ENCODE peak calls at places on chromosomes 13 and 19, in six cellular contexts. H is heart left ventricle, L is breast epithelium, T is IMR-90, I is cardiac fibroblast, Q is adrenal gland. D is an unnamed sample.

GRCh38 chr19:5507056-5507624 is 51.9 kb downstream of the ZNRF4 start:
- DNase-seq in Q (no peak), H (no peak), I (no peak), T (no peak), L (no peak), D (no peak)

GRCh38 chr13:77337159-77337558 is 10.3 kb upstream of the MYCBP2 start:
- DNase-seq in I (no peak), L (no peak), T (no peak), H (no peak), Q (no peak), D (no peak)

GRCh38 chr13:30607908-30608307 is 9.8 kb upstream of the USPL1 start:
- DNase-seq in Q (no peak), T (no peak), L (no peak), H (no peak), I (peak), D (no peak)

GRCh38 chr13:89627991-89628390 is 1719.5 kb upstream of the MIR17HG start:
- DNase-seq in L (no peak), H (no peak), Q (peak), T (no peak), I (peak), D (no peak)

GRCh38 chr19:27735314-27735713 is 1477.6 kb downstream of the UQCRFS1 start:
- DNase-seq in Q (no peak), L (no peak), I (no peak), H (no peak), T (no peak), D (no peak)

GRCh38 chr13:109789262-109789661 is 2.9 kb upstream of the IRS2 start:
- DNase-seq in T (no peak), H (no peak), I (no peak), L (no peak), Q (peak), D (no peak)

GRCh38 chr13:78339927-78340326 is 263.4 kb downstream of the POU4F1 start:
- DNase-seq in Q (no peak), I (no peak), T (no peak), H (no peak), L (no peak), D (no peak)

GRCh38 chr13:77055158-77055557 is 28.2 kb upstream of the FBXL3 start:
- DNase-seq in Q (no peak), I (no peak), H (no peak), L (no peak), T (no peak), D (no peak)

GRCh38 chr19:58382997-58383603 is 2.3 kb upstream of the ZNF837 start:
- DNase-seq in I (no peak), H (no peak), Q (no peak), L (no peak), T (no peak), D (no peak)

GRCh38 chr13:39688699-39689405 is 33.4 kb downstream of the COG6 start:
- DNase-seq in L (no peak), I (peak), Q (no peak), T (peak), H (no peak), D (no peak)

GRCh38 chr13:51339952-51340732 is 651 bp downstream of the SERPINE3 start:
- DNase-seq in Q (no peak), I (peak), H (no peak), L (no peak), T (peak), D (no peak)

DNA sequence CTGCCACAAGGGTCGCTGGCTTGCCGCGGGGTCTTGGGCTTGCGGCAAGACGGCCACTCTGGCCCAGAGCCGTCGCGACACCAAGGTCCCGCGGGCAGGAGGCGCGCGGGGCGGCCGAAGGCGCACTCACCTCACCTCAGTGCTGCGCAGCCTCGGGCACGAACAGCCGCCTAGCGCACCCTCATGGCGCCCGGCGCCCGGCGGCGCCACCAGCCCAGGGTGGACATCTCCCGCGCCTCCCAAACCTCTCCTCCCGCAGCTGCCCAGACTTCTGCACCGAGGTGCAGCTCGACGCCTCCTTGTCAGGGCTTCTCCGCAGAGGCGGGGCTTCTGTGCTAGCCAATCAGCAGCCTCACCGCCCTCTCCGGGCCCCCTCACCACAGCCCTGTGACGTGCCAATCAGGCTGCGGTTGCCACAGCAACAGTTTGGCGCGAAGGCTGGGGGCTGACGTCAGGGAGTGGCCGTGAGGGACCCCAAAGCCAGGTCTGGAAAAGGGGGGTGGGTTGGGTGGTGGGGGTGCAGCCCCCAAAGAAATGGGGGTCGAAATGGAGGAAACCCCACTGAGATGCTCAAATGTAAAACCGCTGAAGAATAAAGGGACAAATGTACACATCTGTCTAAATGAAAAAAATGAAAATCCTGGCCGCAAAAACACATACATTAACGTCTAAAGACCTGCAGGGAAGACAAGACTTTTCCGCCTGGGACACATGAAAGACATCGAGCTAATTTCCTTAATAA is at the start of the genes PEG3 and ZIM2:
- DNase-seq in L (peak), I (no peak), T (no peak), H (peak), Q (peak), D (no peak)
- H3K4me3 ChIP-seq in L (peak), I (peak), T (no peak), H (peak), Q (no peak), D (no peak)

GRCh38 chr13:61685683-61686013 is 270.0 kb upstream of the PCDH20 start:
- DNase-seq in T (no peak), Q (no peak), L (no peak), I (no peak), H (no peak), D (no peak)
- TF ChIP-seq CTCF in T (no peak), Q (no peak), L (no peak), I (no peak), H (no peak), D (no peak)

GRCh38 chr13:113489171-113489548 is 1.4 kb downstream of the DCUN1D2 start:
- DNase-seq in Q (no peak), L (no peak), H (no peak), T (no peak), I (no peak), D (no peak)
- H3K4me3 ChIP-seq in Q (no peak), L (peak), H (peak), T (peak), I (peak), D (peak)

DNA sequence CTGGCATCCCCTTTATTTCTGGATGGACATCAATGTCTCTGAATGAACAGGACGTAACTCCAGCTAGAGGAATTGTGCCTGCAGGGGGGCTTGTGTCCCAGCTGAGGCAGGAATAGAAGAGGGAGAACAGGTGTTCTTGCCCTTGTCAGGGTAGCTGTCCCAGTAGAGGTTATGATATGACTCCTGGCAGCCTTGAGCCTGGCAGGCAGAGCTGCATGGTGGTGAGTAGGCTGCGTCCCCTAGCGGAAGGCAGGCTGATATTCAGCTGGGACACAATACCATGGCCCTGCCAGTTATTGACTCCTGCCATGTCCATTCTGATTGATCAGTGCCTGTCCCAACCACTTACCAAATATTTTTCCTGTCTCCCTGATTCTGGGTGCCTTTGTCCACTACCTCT is 197.2 kb downstream of the RAP2A start:
- DNase-seq in Q (no peak), T (no peak), H (no peak), L (no peak), I (no peak), D (no peak)
- TF ChIP-seq CTCF in Q (no peak), T (no peak), H (no peak), L (no peak), I (no peak), D (peak)

GRCh38 chr19:2268861-2269243 is 12.6 kb upstream of the JSRP1 start:
- DNase-seq in I (no peak), T (no peak), L (no peak), Q (no peak), H (no peak), D (no peak)
- H3K4me3 ChIP-seq in I (peak), T (peak), L (peak), Q (peak), H (peak), D (peak)

GRCh38 chr13:70613295-70613694 is 505.0 kb upstream of the KLHL1 start:
- DNase-seq in Q (no peak), L (no peak), I (no peak), T (no peak), H (no peak), D (no peak)
- TF ChIP-seq CTCF in Q (no peak), L (no peak), I (no peak), T (no peak), H (no peak), D (no peak)

DNA sequence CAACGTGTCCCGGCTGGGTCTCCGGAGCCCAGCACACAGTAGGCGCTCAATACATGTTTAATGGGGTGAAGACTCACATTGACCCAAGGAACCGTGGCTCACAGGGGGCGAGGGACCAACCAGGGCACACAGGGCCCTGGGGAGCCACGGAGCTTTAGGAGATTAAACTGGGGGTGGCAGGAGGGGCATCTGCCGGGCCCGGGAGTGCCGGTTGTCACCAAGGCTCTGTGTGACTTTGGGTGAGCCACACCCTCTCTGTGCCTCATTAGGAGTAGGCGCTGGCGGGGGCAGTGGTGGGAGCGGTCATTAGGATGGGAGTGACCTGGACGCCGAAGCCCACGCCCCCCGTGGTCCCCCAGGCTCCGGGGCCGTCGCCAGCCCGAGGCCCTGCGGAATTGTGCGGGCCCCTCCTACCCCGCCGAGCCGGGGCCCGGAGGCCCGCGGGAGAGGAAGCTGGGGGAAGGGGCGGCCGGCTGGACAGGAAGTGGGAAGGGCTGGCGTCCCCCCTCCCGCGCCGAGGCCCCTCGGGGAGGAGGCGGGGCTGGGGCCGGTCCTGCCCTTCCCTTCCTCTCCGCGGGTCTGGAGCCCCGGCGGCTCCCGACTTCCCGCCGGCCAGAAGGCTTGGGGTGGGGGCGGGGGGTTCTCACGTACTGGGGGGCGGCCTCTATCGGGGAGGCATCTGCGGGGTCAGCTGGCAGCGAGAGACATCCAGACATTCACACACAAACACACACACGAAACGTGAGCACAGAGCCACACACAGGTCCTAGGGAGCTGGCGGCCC is 1.8 kb upstream of the SSBP4 start:
- DNase-seq in H (peak), L (no peak), I (peak), Q (peak), T (peak), D (no peak)
- H3K4me3 ChIP-seq in H (peak), L (peak), I (peak), Q (no peak), T (peak), D (peak)

GRCh38 chr19:50882188-50882587 is 8.9 kb downstream of the KLK2 start:
- DNase-seq in H (no peak), T (no peak), I (no peak), Q (no peak), L (no peak), D (no peak)
- TF ChIP-seq CTCF in H (no peak), T (no peak), I (no peak), Q (no peak), L (no peak), D (no peak)

GRCh38 chr19:18428837-18429674 is 8.9 kb downstream of the ISYNA1 start:
- DNase-seq in L (no peak), H (peak), Q (peak), T (peak), I (peak), D (no peak)

GRCh38 chr19:18427080-18427751 is 8.0 kb downstream of the SSBP4 start:
- DNase-seq in I (no peak), L (no peak), T (no peak), H (no peak), Q (no peak), D (no peak)

GRCh38 chr19:18427752-18428131 is 8.5 kb downstream of the SSBP4 start:
- DNase-seq in Q (no peak), H (no peak), I (no peak), L (no peak), T (no peak), D (no peak)

GRCh38 chr19:18429717-18430416 is 8.1 kb downstream of the ISYNA1 start:
- DNase-seq in I (no peak), T (no peak), Q (peak), H (no peak), L (no peak), D (no peak)

DNA sequence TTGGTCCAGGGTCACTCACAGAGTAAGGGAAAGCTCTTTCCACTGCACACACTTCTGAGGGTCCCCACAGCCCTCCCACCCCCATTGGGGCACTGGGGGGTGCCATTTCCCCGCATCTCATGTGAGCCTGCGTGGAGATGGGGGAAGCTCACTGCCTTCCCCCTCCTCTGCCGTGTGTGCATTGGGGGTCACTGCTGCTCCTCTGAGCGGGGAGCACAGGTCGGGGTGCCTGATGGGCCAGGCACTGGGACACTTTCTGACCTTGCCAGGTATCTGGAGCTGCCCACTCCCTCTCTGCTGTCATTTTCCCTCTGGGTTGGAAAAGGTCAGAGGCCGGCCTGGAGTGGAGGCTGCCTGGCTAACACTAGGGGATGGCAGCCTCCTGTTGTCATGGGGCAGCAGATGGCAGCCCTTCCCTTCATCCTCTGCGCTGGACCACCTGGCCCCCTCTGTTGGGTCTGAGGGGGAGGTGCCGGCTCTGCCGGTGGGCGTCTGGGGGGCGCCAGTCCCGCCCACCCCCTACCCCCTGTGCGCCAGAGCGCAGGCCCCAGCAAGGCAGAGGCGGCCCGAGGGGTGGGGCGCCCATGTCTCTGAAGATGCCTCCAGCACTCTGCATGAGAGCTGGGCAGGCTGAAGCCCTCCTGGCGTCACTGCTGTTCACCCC is 9.1 kb downstream of the SSBP4 start:
- DNase-seq in Q (no peak), H (no peak), L (no peak), I (no peak), T (no peak), D (no peak)
- H3K4me3 ChIP-seq in Q (no peak), H (no peak), L (no peak), I (no peak), T (no peak), D (no peak)

D was measured in AG09309.